ENCODE peak calls at places on chromosomes 13 and 19, in nine cellular contexts. A, S, X, W, E, O, F, Q and C are unnamed samples.

GRCh38 chr13:74132152-74132767 is 1.9 kb downstream of the KLF12 start:
- DNase-seq in A (no peak), S (peak; percentile 18), X (peak; percentile 40), W (no peak), E (no peak), O (no peak), F (no peak), Q (no peak), C (no peak)

GRCh38 chr13:56752630-56753029 is 388.1 kb upstream of the PRR20A start:
- DNase-seq in A (no peak), S (no peak), X (no peak), W (no peak), E (no peak), O (no peak), F (no peak), Q (peak; percentile 65), C (no peak)

GRCh38 chr13:93603043-93603442 is 376.4 kb downstream of the GPC6 start:
- DNase-seq in A (no peak), S (no peak), X (peak; percentile 80), W (peak; percentile 49), E (no peak), O (peak; percentile 75), F (no peak), Q (no peak), C (no peak)

GRCh38 chr13:113120300-113121182 is 2.1 kb upstream of the F10 start:
- DNase-seq in A (peak; percentile 12), S (no peak), X (no peak), W (no peak), E (no peak), O (no peak), F (no peak), Q (no peak), C (no peak)

GRCh38 chr19:18202759-18203407 is 959 bp downstream of the RAB3A start:
- DNase-seq in A (no peak), S (peak; percentile 65), X (no peak), W (no peak), E (no peak), O (no peak), F (peak; percentile 31), Q (peak; percentile 73), C (peak; percentile 62)

GRCh38 chr19:1097810-1098176 is 2.6 kb upstream of the POLR2E start:
- DNase-seq in A (no peak), S (no peak), X (no peak), W (peak; percentile 68), E (no peak), O (no peak), F (no peak), Q (no peak), C (peak; percentile 60)

GRCh38 chr19:3585301-3586123 is at the start of gene GIPC3:
- DNase-seq in A (no peak), S (no peak), X (no peak), W (no peak), E (no peak), O (no peak), F (peak; percentile 39), Q (peak; percentile 71), C (no peak)

GRCh38 chr13:38697628-38698333 is 10.9 kb downstream of the FREM2 start:
- DNase-seq in A (no peak), S (no peak), X (peak; percentile 17), W (no peak), E (no peak), O (no peak), F (peak; percentile 19), Q (no peak), C (no peak)

GRCh38 chr13:76385606-76386005 is 500.6 kb downstream of the KCTD12 start:
- DNase-seq in A (no peak), S (no peak), X (peak; percentile 4), W (no peak), E (no peak), O (no peak), F (no peak), Q (no peak), C (no peak)

GRCh38 chr13:24165746-24166145 is 5.2 kb downstream of the SPATA13 start:
- DNase-seq in A (no peak), S (no peak), X (peak; percentile 35), W (no peak), E (no peak), O (peak; percentile 46), F (no peak), Q (peak; percentile 1), C (no peak)

GRCh38 chr19:55306712-55307111 is 18.4 kb downstream of the TMEM150B start:
- DNase-seq in A (no peak), S (no peak), X (no peak), W (no peak), E (no peak), O (no peak), F (no peak), Q (no peak), C (no peak)

GRCh38 chr13:100789968-100790367 is 115.4 kb upstream of the TMTC4 start:
- DNase-seq in A (no peak), S (peak; percentile 41), X (no peak), W (no peak), E (no peak), O (no peak), F (no peak), Q (no peak), C (no peak)

GRCh38 chr13:111790621-111791020 is 276.3 kb upstream of the SOX1 start:
- DNase-seq in A (no peak), S (no peak), X (no peak), W (no peak), E (no peak), O (no peak), F (no peak), Q (no peak), C (no peak)

GRCh38 chr13:91526543-91527033 is 128.2 kb downstream of the GPC5 start:
- DNase-seq in A (no peak), S (no peak), X (no peak), W (no peak), E (no peak), O (no peak), F (no peak), Q (no peak), C (no peak)

GRCh38 chr19:54253331-54254194 is 3.5 kb downstream of the LILRB5 start:
- DNase-seq in A (no peak), S (no peak), X (no peak), W (no peak), E (no peak), O (no peak), F (no peak), Q (peak; percentile 32), C (no peak)

GRCh38 chr19:44879309-44880065 is 11.6 kb upstream of the TOMM40 start:
- DNase-seq in A (no peak), S (no peak), X (no peak), W (no peak), E (no peak), O (no peak), F (no peak), Q (no peak), C (no peak)

GRCh38 chr13:99124695-99125334 is 75.8 kb upstream of the UBAC2 start:
- DNase-seq in A (no peak), S (peak; percentile 50), X (peak; percentile 78), W (peak; percentile 40), E (peak; percentile 18), O (peak; percentile 74), F (no peak), Q (no peak), C (peak; percentile 49)

GRCh38 chr19:5291588-5292193 is 48.9 kb downstream of the PTPRS start:
- DNase-seq in A (no peak), S (no peak), X (no peak), W (no peak), E (no peak), O (no peak), F (no peak), Q (no peak), C (no peak)
- TF ChIP-seq CTCF in A (no peak), S (no peak), X (no peak), W (no peak), E (no peak), O (no peak), F (no peak), Q (no peak), C (no peak)

GRCh38 chr19:49363265-49364082 is at the start of gene DKKL1:
- DNase-seq in A (peak; percentile 100), S (peak; percentile 90), X (peak; percentile 100), W (peak; percentile 100), E (peak; percentile 94), O (peak; percentile 99), F (peak; percentile 100), Q (peak; percentile 100), C (peak; percentile 55)
- TF ChIP-seq CTCF in A (peak; percentile 10), S (no peak), X (peak; percentile 12), W (peak; percentile 18), E (no peak), O (no peak), F (no peak), Q (peak; percentile 43), C (no peak)

GRCh38 chr19:38792250-38793111 is 3.5 kb downstream of the LGALS7B start:
- DNase-seq in A (no peak), S (peak; percentile 66), X (peak; percentile 15), W (no peak), E (no peak), O (peak; percentile 7), F (peak; percentile 83), Q (peak; percentile 90), C (no peak)
- TF ChIP-seq CTCF in A (peak; percentile 6), S (peak; percentile 29), X (peak; percentile 45), W (no peak), E (no peak), O (peak; percentile 43), F (peak; percentile 78), Q (peak; percentile 72), C (no peak)

GRCh38 chr13:50124536-50125305 is 109.5 kb downstream of the KCNRG start:
- DNase-seq in A (peak; percentile 97), S (peak; percentile 86), X (peak; percentile 66), W (peak; percentile 54), E (no peak), O (peak; percentile 70), F (peak; percentile 65), Q (peak; percentile 83), C (peak; percentile 98)

GRCh38 chr13:50123002-50123401 is 107.8 kb downstream of the KCNRG start:
- DNase-seq in A (no peak), S (no peak), X (no peak), W (no peak), E (no peak), O (no peak), F (no peak), Q (no peak), C (no peak)

GRCh38 chr13:50123515-50123861 is 108.2 kb downstream of the KCNRG start:
- DNase-seq in A (no peak), S (no peak), X (no peak), W (no peak), E (no peak), O (no peak), F (no peak), Q (no peak), C (no peak)

GRCh38 chr13:50125306-50125555 is 110.0 kb downstream of the KCNRG start:
- DNase-seq in A (no peak), S (peak; percentile 60), X (no peak), W (no peak), E (no peak), O (no peak), F (no peak), Q (no peak), C (no peak)

DNA sequence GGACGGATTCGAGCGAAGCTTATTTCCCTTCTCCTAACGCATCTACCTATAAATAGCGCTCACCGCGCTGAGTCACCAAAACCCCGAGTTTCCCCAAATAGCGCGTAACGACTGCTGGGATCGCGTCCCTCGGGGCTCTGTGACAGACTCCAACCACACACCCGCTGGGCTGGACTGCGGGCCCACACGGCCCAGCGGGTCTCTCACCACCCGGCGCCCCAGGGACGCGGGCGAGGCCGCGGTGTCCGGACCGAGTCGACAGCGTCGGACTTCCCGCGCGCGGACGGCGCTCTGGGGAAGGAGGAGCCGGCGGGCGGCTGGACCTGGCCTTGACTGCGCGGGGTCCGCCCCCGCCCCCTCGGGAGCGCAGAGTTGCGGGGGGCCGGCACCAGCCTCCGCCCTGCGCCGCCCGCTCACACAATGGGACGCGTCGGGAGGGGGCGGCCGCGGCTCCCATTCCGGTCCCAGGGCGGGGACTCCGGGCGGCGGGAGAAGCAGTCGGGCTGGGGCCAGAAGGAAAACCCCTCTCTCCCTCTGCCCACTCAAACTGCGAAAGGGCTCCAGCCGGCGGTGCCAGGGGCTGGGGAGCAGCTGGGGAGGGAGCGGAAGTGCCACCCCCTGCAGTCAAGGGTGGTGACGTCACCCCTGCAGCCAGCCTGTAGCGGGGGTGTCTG is 108.8 kb downstream of the KCNRG start:
- DNase-seq in A (peak; percentile 90), S (no peak), X (peak; percentile 98), W (peak; percentile 93), E (no peak), O (peak; percentile 97), F (peak; percentile 72), Q (peak; percentile 88), C (peak; percentile 93)
- TF ChIP-seq CTCF in A (no peak), S (peak; percentile 26), X (no peak), W (no peak), E (no peak), O (no peak), F (no peak), Q (peak; percentile 19), C (no peak)